ENCODE peak calls at places on chromosomes 3 and 15, in eight cellular contexts. Z is GM10248, E is HAP-1, N is ACHN, H is amniotic stem cell, U is DMS53, Q is GM04503, K is NCI-H1092 treated with DMSO at 0.1 percent for 48 hours. P is an unnamed sample.

GRCh38 chr15:51576911-51577500 is 45.6 kb downstream of the DMXL2 start:
- DNase-seq in Z (no peak), E (no peak), N (no peak), H (no peak), U (peak), Q (peak), K (no peak), P (no peak)

GRCh38 chr15:74380361-74381189 is 13.1 kb upstream of the CYP11A1 start:
- DNase-seq in Z (no peak), E (no peak), N (no peak), H (no peak), U (no peak), Q (no peak), K (no peak), P (no peak)

GRCh38 chr15:57165992-57166391 is 210.3 kb upstream of the CGNL1 start:
- DNase-seq in Z (no peak), E (no peak), N (peak), H (no peak), U (no peak), Q (no peak), K (no peak), P (no peak)

GRCh38 chr3:16871915-16872842 is 12.6 kb upstream of the PLCL2 start:
- DNase-seq in Z (no peak), E (no peak), N (no peak), H (no peak), U (no peak), Q (no peak), K (no peak), P (no peak)

GRCh38 chr3:144104146-144104545 is 132.5 kb downstream of the DIPK2A start:
- DNase-seq in Z (no peak), E (peak), N (no peak), H (no peak), U (peak), Q (no peak), K (no peak), P (no peak)

GRCh38 chr15:54017911-54018310 is 39.7 kb downstream of the UNC13C start:
- DNase-seq in Z (no peak), E (no peak), N (no peak), H (no peak), U (peak), Q (no peak), K (no peak), P (no peak)

GRCh38 chr3:52971895-52972294 is 74.0 kb downstream of the SFMBT1 start:
- DNase-seq in Z (no peak), E (no peak), N (no peak), H (no peak), U (no peak), Q (no peak), K (no peak), P (no peak)

GRCh38 chr15:31511707-31512310 is 185.2 kb downstream of the KLF13 start:
- DNase-seq in Z (peak), E (no peak), N (no peak), H (no peak), U (peak), Q (no peak), K (no peak), P (no peak)

GRCh38 chr3:140420621-140421357 is 257.1 kb upstream of the TRIM42 start:
- DNase-seq in Z (no peak), E (no peak), N (peak), H (peak), U (no peak), Q (peak), K (no peak), P (no peak)

GRCh38 chr15:80455051-80455648 is 51.0 kb downstream of the ARNT2 start:
- DNase-seq in Z (no peak), E (no peak), N (no peak), H (no peak), U (no peak), Q (no peak), K (no peak), P (no peak)

GRCh38 chr3:46642971-46643370 is 30.6 kb downstream of the FAM240A start:
- DNase-seq in Z (no peak), E (no peak), N (no peak), H (no peak), U (no peak), Q (no peak), K (no peak), P (no peak)

GRCh38 chr15:40087991-40088928 is 20.4 kb downstream of the BMF start:
- DNase-seq in Z (no peak), E (peak), N (no peak), H (no peak), U (no peak), Q (no peak), K (no peak), P (no peak)

GRCh38 chr3:51964521-51964920 is 2.7 kb downstream of the PCBP4 start:
- DNase-seq in Z (no peak), E (no peak), N (no peak), H (no peak), U (no peak), Q (no peak), K (no peak), P (no peak)